ENCODE peak calls at places on chromosome 7, in six cellular contexts. W is neural progenitor cell, O is mammary epithelial cell, F is GM23248, P is SK-N-SH, N is fibroblast of lung. L is an unnamed sample.
A peak's percentile ranks its signal among the peaks of the same experiment; 100 is the strongest.

GRCh38 chr7:29598607-29599006 is 35.0 kb downstream of the PRR15 start:
- DNase-seq in W (no peak), O (no peak), F (no peak), P (no peak), N (no peak), L (no peak)

GRCh38 chr7:129805086-129805719 is 147.6 kb downstream of the UBE2H start:
- DNase-seq in W (no peak), O (no peak), F (no peak), P (peak; percentile 85), N (no peak), L (no peak)

GRCh38 chr7:51015581-51015980 is 232.9 kb upstream of the GRB10 start:
- DNase-seq in W (no peak), O (no peak), F (no peak), P (no peak), N (no peak), L (no peak)

GRCh38 chr7:18573410-18574234 is 78.1 kb downstream of the HDAC9 start:
- DNase-seq in W (no peak), O (no peak), F (no peak), P (no peak), N (no peak), L (no peak)

GRCh38 chr7:50339990-50340500 is 35.5 kb downstream of the IKZF1 start:
- DNase-seq in W (no peak), O (no peak), F (no peak), P (no peak), N (no peak), L (no peak)

GRCh38 chr7:23594879-23595604 is 2.1 kb upstream of the CCDC126 start:
- DNase-seq in W (no peak), O (peak; percentile 87), F (no peak), P (no peak), N (no peak), L (no peak)

GRCh38 chr7:91247497-91247896 is 16.7 kb upstream of the FZD1 start:
- DNase-seq in W (no peak), O (no peak), F (no peak), P (no peak), N (no peak), L (no peak)

GRCh38 chr7:74006451-74007259 is 21.3 kb upstream of the ELN start:
- DNase-seq in W (no peak), O (no peak), F (no peak), P (peak; percentile 76), N (no peak), L (no peak)

GRCh38 chr7:47786557-47787248 is 161.6 kb downstream of the PKD1L1 start:
- DNase-seq in W (peak; percentile 34), O (peak; percentile 99), F (peak; percentile 99), P (no peak), N (peak; percentile 100), L (peak; percentile 100)

GRCh38 chr7:105904064-105904463 is 27.7 kb upstream of the ATXN7L1 start:
- DNase-seq in W (no peak), O (no peak), F (no peak), P (no peak), N (no peak), L (no peak)

GRCh38 chr7:155803418-155804376 is 8.6 kb downstream of the SHH start:
- DNase-seq in W (peak; percentile 74), O (no peak), F (peak; percentile 34), P (peak; percentile 66), N (peak; percentile 12), L (no peak)

GRCh38 chr7:72335561-72336381 is 76.4 kb downstream of the CALN1 start:
- DNase-seq in W (peak; percentile 68), O (no peak), F (no peak), P (peak; percentile 21), N (no peak), L (no peak)

GRCh38 chr7:12765431-12766100 is 78.1 kb downstream of the ARL4A start:
- DNase-seq in W (no peak), O (no peak), F (peak; percentile 44), P (no peak), N (peak; percentile 38), L (peak; percentile 16)

GRCh38 chr7:136424058-136424457 is 444.4 kb upstream of the CHRM2 start:
- DNase-seq in W (no peak), O (no peak), F (no peak), P (no peak), N (no peak), L (no peak)

GRCh38 chr7:50357346-50357745 is 52.8 kb downstream of the IKZF1 start:
- DNase-seq in W (no peak), O (no peak), F (no peak), P (no peak), N (no peak), L (no peak)

GRCh38 chr7:5629941-5630340 is 151.5 kb downstream of the RNF216 start:
- DNase-seq in W (no peak), O (peak; percentile 86), F (peak; percentile 96), P (peak; percentile 16), N (peak; percentile 76), L (peak; percentile 64)

GRCh38 chr7:132218876-132219275 is 357.4 kb downstream of the PLXNA4 start:
- DNase-seq in W (peak; percentile 15), O (no peak), F (no peak), P (no peak), N (no peak), L (no peak)

GRCh38 chr7:40507166-40507565 is 372.4 kb downstream of the SUGCT start:
- DNase-seq in W (no peak), O (peak; percentile 17), F (peak; percentile 17), P (no peak), N (no peak), L (no peak)

GRCh38 chr7:109793-110556 is 82.4 kb upstream of the FAM20C start:
- DNase-seq in W (no peak), O (no peak), F (no peak), P (no peak), N (no peak), L (no peak)

GRCh38 chr7:40761757-40762342 is 627.0 kb downstream of the SUGCT start:
- DNase-seq in W (no peak), O (no peak), F (no peak), P (no peak), N (no peak), L (no peak)

GRCh38 chr7:36208997-36209813 is 56.2 kb downstream of the EEPD1 start:
- DNase-seq in W (no peak), O (no peak), F (peak; percentile 47), P (no peak), N (peak; percentile 23), L (no peak)

GRCh38 chr7:22625251-22625650 is 101.7 kb upstream of the IL6 start:
- DNase-seq in W (no peak), O (no peak), F (no peak), P (no peak), N (no peak), L (no peak)

GRCh38 chr7:116786791-116787443 is 75.5 kb upstream of the CAPZA2 start:
- DNase-seq in W (peak; percentile 44), O (peak; percentile 70), F (peak; percentile 51), P (no peak), N (no peak), L (no peak)

GRCh38 chr7:30858576-30858975 is 53.1 kb upstream of the AQP1 start:
- DNase-seq in W (no peak), O (no peak), F (no peak), P (no peak), N (no peak), L (no peak)

GRCh38 chr7:51665045-51665785 is 348.6 kb upstream of the COBL start:
- DNase-seq in W (no peak), O (no peak), F (no peak), P (no peak), N (no peak), L (no peak)

GRCh38 chr7:100158229-100159098 is at the start of gene TRAPPC14:
- DNase-seq in W (peak; percentile 97), O (peak; percentile 65), F (peak; percentile 90), P (peak; percentile 100), N (peak; percentile 80), L (peak; percentile 66)

GRCh38 chr7:39085189-39085588 is 107.5 kb downstream of the POU6F2 start:
- DNase-seq in W (no peak), O (no peak), F (no peak), P (no peak), N (no peak), L (no peak)
- H3K4me3 ChIP-seq in W (peak overlapping the region; percentile 34), O (no peak overlapping the region), F (no peak overlapping the region), P (no peak overlapping the region), N (no peak overlapping the region), L (peak overlapping the region; percentile 34)

GRCh38 chr7:101998904-101999236 is 181.4 kb downstream of the CUX1 start:
- DNase-seq in W (peak; percentile 44), O (no peak), F (no peak), P (peak; percentile 84), N (no peak), L (no peak)
- H3K27me3 ChIP-seq in W (no peaks in the 10 kb centered on the region), O (no peaks in the 10 kb centered on the region), F (no peaks in the 10 kb centered on the region), P (no peaks in the 10 kb centered on the region), N (no peaks in the 10 kb centered on the region), L (no peaks in the 10 kb centered on the region)

DNA sequence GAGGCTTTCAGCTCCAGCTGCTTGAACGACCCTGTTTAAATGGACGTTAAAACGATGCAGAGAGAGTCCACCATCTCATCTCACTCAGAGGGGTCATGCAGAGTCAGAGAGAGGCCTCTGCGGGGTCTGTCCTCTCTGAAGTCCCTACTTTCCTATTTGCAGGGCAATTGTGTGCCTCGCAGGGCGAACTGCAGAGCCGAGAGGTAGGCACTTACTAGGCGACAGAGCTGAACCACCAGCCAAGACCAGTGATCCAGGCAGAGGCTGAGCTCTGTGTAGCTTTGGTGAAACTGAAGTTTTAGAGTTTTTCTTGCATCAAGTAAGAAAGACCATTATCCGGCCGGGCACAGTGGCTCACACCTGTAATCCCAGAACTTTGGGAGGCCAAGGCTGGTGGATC is 64.1 kb upstream of the CUX1 start:
- DNase-seq in W (no peak), O (no peak), F (no peak), P (no peak), N (no peak), L (no peak)
- H2AFZ ChIP-seq in W (peak overlapping the region; percentile 64), O (no peak overlapping the region), F (no peak overlapping the region), P (no peak overlapping the region), N (no peak overlapping the region), L (no peak overlapping the region)

GRCh38 chr7:128387663-128388485 is 21.9 kb downstream of the IMPDH1 start:
- DNase-seq in W (peak; percentile 95), O (peak; percentile 39), F (peak; percentile 81), P (peak; percentile 99), N (peak; percentile 52), L (peak; percentile 35)
- H3K4me3 ChIP-seq in W (no peak overlapping the region), O (no peak overlapping the region), F (no peak overlapping the region), P (no peak overlapping the region), N (no peak overlapping the region), L (no peak overlapping the region)

GRCh38 chr7:1228535-1229333 is 3.9 kb upstream of the UNCX start:
- DNase-seq in W (no peak), O (no peak), F (no peak), P (no peak), N (no peak), L (no peak)
- H3K27me3 ChIP-seq in W (peaks cover 100% of the 10 kb centered on the region), O (peaks cover 78% of the 10 kb centered on the region), F (peaks cover 81% of the 10 kb centered on the region), P (peaks cover 88% of the 10 kb centered on the region), N (peaks cover 75% of the 10 kb centered on the region), L (peaks cover 66% of the 10 kb centered on the region)

GRCh38 chr7:2863461-2864066 is 19.5 kb upstream of the GNA12 start:
- DNase-seq in W (no peak), O (peak; percentile 92), F (peak; percentile 97), P (peak; percentile 48), N (peak; percentile 98), L (peak; percentile 97)
- H2AFZ ChIP-seq in W (no peak overlapping the region), O (peak overlapping the region; percentile 76), F (peak overlapping the region; percentile 93), P (peak overlapping the region; percentile 98), N (peak overlapping the region; percentile 41), L (peak overlapping the region; percentile 72)

L was measured in astrocyte.